ENCODE peak calls at places on chromosomes 5 and 9, in five cellular contexts. A is mesenchymal stem cell, U is H9, Q is trophoblast cell, B is mesendoderm. J is an unnamed sample.

GRCh38 chr5:55691265-55692105 is 20.6 kb downstream of the SLC38A9 start:
- DNase-seq in A (peak), U (no peak), Q (no peak), B (peak), J (no peak)

GRCh38 chr9:1219284-1219683 is 169.1 kb downstream of the DMRT2 start:
- DNase-seq in A (no peak), U (no peak), Q (no peak), B (no peak), J (no peak)

GRCh38 chr9:27371382-27371781 is 74.4 kb upstream of the EQTN start:
- DNase-seq in A (no peak), U (no peak), Q (no peak), B (peak), J (no peak)

GRCh38 chr5:137752873-137753226 is 1.3 kb downstream of the HNRNPA0 start:
- DNase-seq in A (peak), U (peak), Q (no peak), B (peak), J (peak)

GRCh38 chr5:72402959-72403628 is 82.9 kb downstream of the PTCD2 start:
- DNase-seq in A (no peak), U (peak), Q (no peak), B (peak), J (peak)

GRCh38 chr9:98226968-98227367 is 28.5 kb downstream of the TBC1D2 start:
- DNase-seq in A (peak), U (no peak), Q (no peak), B (no peak), J (no peak)

GRCh38 chr9:63817622-63818518 is 1467.1 kb downstream of the FOXD4L5 start:
- DNase-seq in A (peak), U (peak), Q (no peak), B (peak), J (peak)

GRCh38 chr9:126334626-126335621 is 8.3 kb downstream of the MVB12B start:
- DNase-seq in A (no peak), U (no peak), Q (peak), B (no peak), J (no peak)

GRCh38 chr5:149489605-149490037 is 61.6 kb downstream of the CSNK1A1 start:
- DNase-seq in A (peak), U (no peak), Q (peak), B (no peak), J (no peak)

GRCh38 chr9:69871143-69871834 is 50.7 kb downstream of the CFAP95 start:
- DNase-seq in A (no peak), U (no peak), Q (no peak), B (peak), J (no peak)

GRCh38 chr9:137828527-137829259 is 48.9 kb upstream of the CACNA1B start:
- DNase-seq in A (peak), U (peak), Q (no peak), B (peak), J (no peak)

GRCh38 chr9:116163293-116164055 is 9.9 kb downstream of the PAPPA start:
- DNase-seq in A (no peak), U (no peak), Q (no peak), B (peak), J (no peak)

GRCh38 chr9:126777733-126778132 is 27.1 kb upstream of the ZBTB43 start:
- DNase-seq in A (no peak), U (peak), Q (no peak), B (peak), J (peak)

GRCh38 chr5:148970228-148970627 is 92.6 kb downstream of the SH3TC2 start:
- DNase-seq in A (no peak), U (peak), Q (no peak), B (peak), J (peak)

GRCh38 chr9:14068690-14069089 is 245.3 kb downstream of the NFIB start:
- DNase-seq in A (no peak), U (no peak), Q (no peak), B (no peak), J (no peak)

GRCh38 chr9:128072144-128073021 is 4.4 kb downstream of the SLC25A25 start:
- DNase-seq in A (peak), U (no peak), Q (peak), B (no peak), J (no peak)

GRCh38 chr5:17180957-17181723 is 36.3 kb upstream of the BASP1 start:
- DNase-seq in A (peak), U (no peak), Q (peak), B (peak), J (no peak)

GRCh38 chr5:134114886-134115805 is 665 bp downstream of the TCF7 start:
- DNase-seq in A (no peak), U (peak), Q (no peak), B (peak), J (peak)

GRCh38 chr9:115373000-115373709 is 255.2 kb upstream of the TNC start:
- DNase-seq in A (peak), U (no peak), Q (peak), B (peak), J (no peak)

GRCh38 chr5:43663916-43664315 is 60.9 kb downstream of the NNT start:
- DNase-seq in A (no peak), U (no peak), Q (no peak), B (no peak), J (no peak)

GRCh38 chr5:172707285-172708182 is 63.5 kb downstream of the DUSP1 start:
- DNase-seq in A (peak), U (peak), Q (peak), B (peak), J (no peak)

GRCh38 chr5:61472172-61472958 is 140.3 kb downstream of the ZSWIM6 start:
- DNase-seq in A (no peak), U (no peak), Q (no peak), B (no peak), J (no peak)
- H3K9ac ChIP-seq in A (no peak), U (no peak), Q (no peak), B (no peak), J (no peak)

GRCh38 chr5:135154197-135154596 is 120.2 kb upstream of the PITX1 start:
- DNase-seq in A (peak), U (no peak), Q (peak), B (no peak), J (no peak)
- H2BK5ac ChIP-seq in A (no peak), U (no peak), Q (no peak), B (no peak), J (no peak)

GRCh38 chr9:92483896-92484545 is 1.7 kb upstream of the ASPN start:
- DNase-seq in A (peak), U (no peak), Q (no peak), B (no peak), J (no peak)

GRCh38 chr9:92480332-92480771 is 2.0 kb downstream of the ASPN start:
- DNase-seq in A (peak), U (no peak), Q (no peak), B (no peak), J (no peak)

GRCh38 chr9:92484563-92484962 is 2.3 kb upstream of the ASPN start:
- DNase-seq in A (peak), U (no peak), Q (no peak), B (no peak), J (no peak)

GRCh38 chr9:92482336-92482735 is at the start of gene ASPN:
- DNase-seq in A (no peak), U (no peak), Q (no peak), B (no peak), J (no peak)

GRCh38 chr9:92481029-92481633 is 1.2 kb downstream of the ASPN start:
- DNase-seq in A (no peak), U (no peak), Q (no peak), B (peak), J (no peak)
- H3K9ac ChIP-seq in A (peak), U (no peak), Q (no peak), B (no peak), J (no peak)

GRCh38 chr9:96641514-96641913 is 13.6 kb downstream of the PRXL2C start:
- DNase-seq in A (no peak), U (no peak), Q (no peak), B (no peak), J (no peak)

GRCh38 chr9:96636368-96636767 is 16.7 kb upstream of the CDC14B start:
- DNase-seq in A (no peak), U (no peak), Q (no peak), B (no peak), J (no peak)

GRCh38 chr9:96644137-96644536 is 11.0 kb downstream of the PRXL2C start:
- DNase-seq in A (no peak), U (no peak), Q (no peak), B (no peak), J (no peak)

GRCh38 chr9:96638606-96639364 is 16.3 kb downstream of the PRXL2C start:
- DNase-seq in A (no peak), U (peak), Q (no peak), B (no peak), J (no peak)
- H2BK5ac ChIP-seq in A (no peak), U (no peak), Q (no peak), B (no peak), J (no peak)

DNA sequence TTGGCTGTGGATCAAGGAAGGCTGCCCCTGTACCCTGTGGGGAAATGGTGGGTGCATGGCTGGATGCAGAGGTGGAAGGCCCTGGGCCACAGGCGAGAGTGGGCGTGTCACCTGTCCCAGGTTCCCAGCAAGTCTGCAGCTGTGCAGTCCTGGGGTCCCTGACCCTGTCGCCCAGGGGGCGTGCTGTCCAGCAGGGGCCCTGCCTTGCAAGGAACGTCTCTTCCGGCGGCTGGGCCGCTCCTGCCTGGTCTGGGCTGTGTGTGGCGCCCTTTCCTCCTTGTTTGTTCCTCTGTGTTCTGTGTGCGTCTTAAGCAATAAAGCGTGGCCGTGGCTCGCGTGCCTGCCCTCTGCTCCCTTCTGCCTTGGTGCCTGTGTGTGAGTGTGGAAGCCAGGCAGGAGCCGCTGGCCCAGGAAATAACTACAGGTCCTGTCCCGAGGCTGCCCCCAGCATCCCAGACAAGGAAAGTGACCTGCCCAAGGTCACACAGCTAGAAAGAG is 8.4 kb downstream of the SLC2A6 start:
- DNase-seq in A (no peak), U (peak), Q (no peak), B (no peak), J (no peak)
- H3K9ac ChIP-seq in A (no peak), U (no peak), Q (no peak), B (no peak), J (no peak)

J was measured in H1.